ENCODE peak calls at places on chromosomes 6 and 20, in four cellular contexts. W is smooth muscle cell of the brain vasculature, A is mesothelial cell of epicardium, O is AG08395. Q is an unnamed sample.

GRCh38 chr6:132730560-132730959 is 16.7 kb upstream of the VNN1 start:
- DNase-seq in W (no peak), A (no peak), O (peak), Q (no peak)

GRCh38 chr6:136740050-136740974 is 52.0 kb downstream of the MAP3K5 start:
- DNase-seq in W (no peak), A (no peak), O (no peak), Q (no peak)

GRCh38 chr20:25540273-25540672 is 45.1 kb downstream of the NINL start:
- DNase-seq in W (no peak), A (no peak), O (peak), Q (no peak)

GRCh38 chr6:28531479-28532128 is 5.9 kb downstream of the GPX5 start:
- DNase-seq in W (no peak), A (no peak), O (no peak), Q (no peak)

GRCh38 chr6:81814365-81815109 is 62.1 kb upstream of the TENT5A start:
- DNase-seq in W (no peak), A (no peak), O (peak), Q (no peak)

GRCh38 chr20:51195419-51195901 is 172.6 kb upstream of the KCNG1 start:
- DNase-seq in W (no peak), A (no peak), O (no peak), Q (no peak)

GRCh38 chr6:52283111-52283510 is 1.4 kb downstream of the MCM3 start:
- DNase-seq in W (no peak), A (no peak), O (no peak), Q (no peak)

GRCh38 chr6:47302043-47302442 is 7.7 kb downstream of the TNFRSF21 start:
- DNase-seq in W (no peak), A (no peak), O (no peak), Q (no peak)

GRCh38 chr6:13014551-13015378 is 298.2 kb downstream of the PHACTR1 start:
- DNase-seq in W (no peak), A (no peak), O (no peak), Q (no peak)

GRCh38 chr20:25081065-25081729 is 744 bp downstream of the VSX1 start:
- DNase-seq in W (no peak), A (peak), O (peak), Q (peak)

GRCh38 chr6:79225718-79226117 is 8.8 kb downstream of the HMGN3 start:
- DNase-seq in W (no peak), A (no peak), O (no peak), Q (no peak)

GRCh38 chr20:61345656-61346055 is 93.6 kb downstream of the CDH4 start:
- DNase-seq in W (no peak), A (no peak), O (no peak), Q (no peak)

GRCh38 chr20:60642048-60642447 is 610.0 kb upstream of the CDH4 start:
- DNase-seq in W (no peak), A (no peak), O (no peak), Q (no peak)

GRCh38 chr20:40953856-40954255 is 74.8 kb upstream of the TOP1 start:
- DNase-seq in W (peak), A (no peak), O (peak), Q (no peak)

GRCh38 chr6:63560806-63561672 is 11.2 kb upstream of the LOC128125822 start:
- DNase-seq in W (no peak), A (no peak), O (peak), Q (no peak)

GRCh38 chr6:35044145-35044745 is 96.9 kb downstream of the TCP11 start:
- DNase-seq in W (peak), A (no peak), O (peak), Q (no peak)

GRCh38 chr6:134903448-134903847 is 46.5 kb downstream of the ALDH8A1 start:
- DNase-seq in W (no peak), A (no peak), O (no peak), Q (no peak)

GRCh38 chr6:36197739-36198221 is 1.2 kb downstream of the BRPF3 start:
- DNase-seq in W (no peak), A (no peak), O (no peak), Q (no peak)

Q was measured in NCI-H1930.